ENCODE peak calls at places on chromosomes 11 and 22, in ten cellular contexts. B is CD4-positive, alpha-beta T cell; R is heart left ventricle; P is brain microvascular endothelial cell; J is uterus; S is MM.1S; N is SJSA1; I is effector memory CD4-positive, alpha-beta T cell; U is coronary artery; M is Peyer's patch. W is an unnamed sample.
A peak's percentile ranks its signal among the peaks of the same experiment; 100 is the strongest.

GRCh38 chr11:124807201-124807600 is 7.0 kb upstream of the MSANTD2 start:
- DNase-seq in B (no peak), R (no peak), P (no peak), J (no peak), S (no peak), N (no peak), I (no peak), U (no peak), M (no peak), W (no peak)

GRCh38 chr11:29452131-29452530 is 564.7 kb downstream of the KCNA4 start:
- DNase-seq in B (no peak), R (no peak), P (peak; percentile 72), J (no peak), S (no peak), N (no peak), I (no peak), U (no peak), M (no peak), W (no peak)

GRCh38 chr22:17114173-17114957 is 6.8 kb downstream of the TMEM121B start:
- DNase-seq in B (no peak), R (no peak), P (no peak), J (no peak), S (no peak), N (no peak), I (no peak), U (no peak), M (no peak), W (peak; percentile 70)

GRCh38 chr11:133836076-133836548 is 9.2 kb downstream of the SPATA19 start:
- DNase-seq in B (no peak), R (no peak), P (no peak), J (no peak), S (no peak), N (no peak), I (no peak), U (peak; percentile 46), M (no peak), W (no peak)

GRCh38 chr11:120590472-120590871 is 78.9 kb downstream of the GRIK4 start:
- DNase-seq in B (no peak), R (no peak), P (no peak), J (no peak), S (no peak), N (no peak), I (no peak), U (no peak), M (no peak), W (peak; percentile 3)

GRCh38 chr11:9090488-9091043 is 833 bp downstream of the SCUBE2 start:
- DNase-seq in B (no peak), R (no peak), P (no peak), J (no peak), S (no peak), N (no peak), I (no peak), U (no peak), M (no peak), W (no peak)

GRCh38 chr22:44704159-44705021 is 2.4 kb downstream of the PRR5 start:
- DNase-seq in B (no peak), R (no peak), P (no peak), J (no peak), S (no peak), N (no peak), I (no peak), U (no peak), M (no peak), W (peak; percentile 75)

GRCh38 chr22:31230155-31230870 is 18.2 kb downstream of the LIMK2 start:
- DNase-seq in B (no peak), R (no peak), P (no peak), J (no peak), S (no peak), N (no peak), I (no peak), U (no peak), M (no peak), W (no peak)

GRCh38 chr22:35509451-35509850 is 31.2 kb upstream of the RASD2 start:
- DNase-seq in B (no peak), R (no peak), P (no peak), J (no peak), S (no peak), N (no peak), I (no peak), U (no peak), M (no peak), W (no peak)

GRCh38 chr11:10809373-10810199 is 860 bp upstream of the EIF4G2 start:
- DNase-seq in B (peak; percentile 36), R (peak; percentile 61), P (peak; percentile 79), J (no peak), S (peak; percentile 34), N (peak; percentile 74), I (no peak), U (no peak), M (peak; percentile 50), W (peak; percentile 91)

GRCh38 chr22:40855104-40855959 is 1.1 kb downstream of the ST13 start:
- DNase-seq in B (no peak), R (no peak), P (no peak), J (peak; percentile 30), S (no peak), N (no peak), I (no peak), U (no peak), M (no peak), W (no peak)

GRCh38 chr11:61447601-61448551 is 18.0 kb downstream of the SDHAF2 start:
- DNase-seq in B (no peak), R (no peak), P (no peak), J (no peak), S (no peak), N (no peak), I (no peak), U (no peak), M (no peak), W (no peak)

DNA sequence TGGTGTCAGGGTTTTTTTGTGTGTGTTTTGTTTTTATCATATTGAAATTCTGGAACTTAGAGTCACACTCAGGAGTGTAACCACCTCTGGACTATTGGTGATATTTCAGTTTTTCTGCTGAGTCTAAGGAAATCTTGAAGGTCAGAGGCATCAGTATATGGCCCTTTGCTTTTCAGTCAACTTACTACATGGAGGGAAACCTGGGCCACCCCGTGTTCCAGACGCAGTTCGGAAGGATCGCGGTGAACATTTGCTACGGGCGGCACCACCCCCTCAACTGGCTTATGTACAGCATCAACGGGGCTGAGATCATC is 19.9 kb downstream of the UPB1 start:
- DNase-seq in B (no peak), R (peak; percentile 28), P (no peak), J (no peak), S (no peak), N (no peak), I (no peak), U (no peak), M (no peak), W (no peak)
- H3K27ac ChIP-seq in B (no peak overlapping the region), R (no peak overlapping the region), P (no peak overlapping the region), J (no peak overlapping the region), S (no peak overlapping the region), N (no peak overlapping the region), I (no peak overlapping the region), U (no peak overlapping the region), M (no peak overlapping the region), W (no peak overlapping the region)

DNA sequence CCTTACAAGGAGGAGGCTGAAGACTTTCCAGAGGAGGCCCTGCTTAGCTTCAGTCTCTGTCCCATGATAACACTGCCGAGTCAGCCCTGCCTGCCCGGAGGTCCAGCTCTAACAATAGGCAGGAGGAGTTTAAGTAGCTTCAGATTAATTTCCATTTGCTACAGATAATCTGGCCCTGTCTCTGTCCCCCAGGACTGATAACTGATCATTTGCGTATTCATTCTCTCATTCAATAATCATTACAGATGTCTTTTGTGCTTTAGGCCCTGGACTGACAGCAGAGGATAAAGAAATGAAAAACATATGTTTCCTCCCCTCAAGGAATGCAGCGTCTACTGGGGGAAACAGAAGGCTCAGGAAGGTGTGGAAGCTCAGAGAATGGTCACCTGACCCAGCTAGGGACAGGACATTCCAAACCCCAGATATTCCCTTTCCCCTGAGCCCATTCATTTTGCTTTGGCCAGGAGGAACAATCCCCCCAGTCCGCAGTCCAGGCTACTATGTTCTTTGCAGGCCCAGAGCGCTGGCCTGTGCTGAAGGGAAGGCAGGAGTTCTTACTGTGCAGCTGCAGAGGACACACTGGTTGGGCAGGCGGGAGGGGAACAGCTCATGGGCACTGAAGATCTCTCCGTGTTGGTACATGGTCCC is 20.8 kb downstream of the CHRDL2 start:
- DNase-seq in B (no peak), R (no peak), P (peak; percentile 35), J (no peak), S (no peak), N (no peak), I (no peak), U (no peak), M (no peak), W (no peak)
- H3K27ac ChIP-seq in B (no peak overlapping the region), R (no peak overlapping the region), P (no peak overlapping the region), J (peak overlapping the region; percentile 53), S (no peak overlapping the region), N (no peak overlapping the region), I (no peak overlapping the region), U (no peak overlapping the region), M (no peak overlapping the region), W (no peak overlapping the region)

GRCh38 chr22:27132400-27132799 is 475.0 kb downstream of the MIAT start:
- DNase-seq in B (no peak), R (no peak), P (no peak), J (no peak), S (no peak), N (no peak), I (no peak), U (no peak), M (no peak), W (no peak)

GRCh38 chr22:27125539-27125938 is 468.2 kb downstream of the MIAT start:
- DNase-seq in B (no peak), R (no peak), P (no peak), J (no peak), S (no peak), N (no peak), I (no peak), U (peak; percentile 29), M (no peak), W (no peak)

GRCh38 chr22:27130949-27131745 is 473.8 kb downstream of the MIAT start:
- DNase-seq in B (no peak), R (no peak), P (no peak), J (no peak), S (no peak), N (no peak), I (no peak), U (no peak), M (no peak), W (no peak)

GRCh38 chr22:27128461-27129080 is 471.2 kb downstream of the MIAT start:
- DNase-seq in B (no peak), R (no peak), P (no peak), J (no peak), S (no peak), N (no peak), I (no peak), U (no peak), M (no peak), W (no peak)

DNA sequence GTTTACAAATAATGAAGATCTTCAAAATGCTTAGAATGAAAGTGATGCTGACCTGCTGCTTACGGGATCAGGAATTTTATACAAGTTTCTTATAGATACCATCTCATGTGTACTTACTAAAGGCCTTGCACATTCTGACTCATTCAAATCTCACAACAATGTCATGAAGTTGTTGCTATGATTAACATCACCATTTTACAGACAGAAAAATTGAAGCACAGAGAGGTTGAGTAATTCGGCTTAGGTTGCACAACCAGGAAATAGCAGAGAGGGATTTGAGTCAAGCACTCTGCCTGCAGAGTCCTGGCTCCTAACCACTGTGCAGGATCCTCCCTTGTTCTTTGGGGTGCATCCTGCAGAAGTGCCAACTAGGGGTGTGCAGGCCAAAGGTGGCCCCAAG is 471.9 kb downstream of the MIAT start:
- DNase-seq in B (no peak), R (no peak), P (peak; percentile 74), J (no peak), S (no peak), N (no peak), I (no peak), U (no peak), M (no peak), W (no peak)
- H3K27ac ChIP-seq in B (no peak overlapping the region), R (no peak overlapping the region), P (peak overlapping the region; percentile 70), J (no peak overlapping the region), S (no peak overlapping the region), N (no peak overlapping the region), I (no peak overlapping the region), U (peak overlapping the region; percentile 24), M (no peak overlapping the region), W (peak overlapping the region; percentile 10)

GRCh38 chr11:12506502-12506921 is 129.1 kb downstream of the PARVA start:
- DNase-seq in B (no peak), R (no peak), P (peak; percentile 38), J (no peak), S (no peak), N (no peak), I (no peak), U (no peak), M (no peak), W (no peak)
- H3K27ac ChIP-seq in B (no peak overlapping the region), R (no peak overlapping the region), P (peak overlapping the region; percentile 35), J (peak overlapping the region; percentile 72), S (no peak overlapping the region), N (no peak overlapping the region), I (no peak overlapping the region), U (no peak overlapping the region), M (no peak overlapping the region), W (no peak overlapping the region)